ENCODE peak calls at places on chromosomes 5 and 9, in five cellular contexts. One of them, this sample, is unnamed.
A peak's percentile ranks its signal among the peaks of the same experiment; 100 is the strongest.

GRCh38 chr9:2526071-2526862 is 95.3 kb upstream of the VLDLR start:
- DNase-seq in AG09309: no peak
- DNase-seq in BJ: no peak
- DNase-seq in SK-N-SH: no peak
- DNase-seq in ovary: no peak
- DNase-seq in this sample: no peak

GRCh38 chr5:83714780-83715179 is 5.9 kb downstream of the HAPLN1 start:
- DNase-seq in AG09309: no peak
- DNase-seq in BJ: no peak
- DNase-seq in SK-N-SH: no peak
- DNase-seq in ovary: no peak
- DNase-seq in this sample: no peak

GRCh38 chr9:26954050-26954508 is 2.1 kb upstream of the IFT74 start:
- DNase-seq in AG09309: peak; percentile 13
- DNase-seq in BJ: no peak
- DNase-seq in SK-N-SH: no peak
- DNase-seq in ovary: no peak
- DNase-seq in this sample: no peak

GRCh38 chr5:130102375-130102774 is 198.1 kb downstream of the CHSY3 start:
- DNase-seq in AG09309: no peak
- DNase-seq in BJ: no peak
- DNase-seq in SK-N-SH: no peak
- DNase-seq in ovary: no peak
- DNase-seq in this sample: no peak

GRCh38 chr9:752681-753200 is 88.8 kb upstream of the DMRT1 start:
- DNase-seq in AG09309: no peak
- DNase-seq in BJ: no peak
- DNase-seq in SK-N-SH: no peak
- DNase-seq in ovary: no peak
- DNase-seq in this sample: no peak

GRCh38 chr9:137277329-137278041 is at the start of gene TOR4A:
- DNase-seq in AG09309: no peak
- DNase-seq in BJ: peak; percentile 31
- DNase-seq in SK-N-SH: no peak
- DNase-seq in ovary: peak; percentile 78
- DNase-seq in this sample: peak; percentile 65

GRCh38 chr9:95515272-95516113 is 1.3 kb downstream of the PTCH1 start:
- DNase-seq in AG09309: no peak
- DNase-seq in BJ: no peak
- DNase-seq in SK-N-SH: peak; percentile 82
- DNase-seq in ovary: no peak
- DNase-seq in this sample: no peak

GRCh38 chr9:26746357-26747072 is 146.1 kb downstream of the CAAP1 start:
- DNase-seq in AG09309: no peak
- DNase-seq in BJ: no peak
- DNase-seq in SK-N-SH: no peak
- DNase-seq in ovary: no peak
- DNase-seq in this sample: peak; percentile 63

GRCh38 chr5:3077684-3078083 is 326.2 kb upstream of the IRX2 start:
- DNase-seq in AG09309: no peak
- DNase-seq in BJ: no peak
- DNase-seq in SK-N-SH: no peak
- DNase-seq in ovary: no peak
- DNase-seq in this sample: no peak

GRCh38 chr5:14167211-14167845 is 24.2 kb downstream of the TRIO start:
- DNase-seq in AG09309: no peak
- DNase-seq in BJ: no peak
- DNase-seq in SK-N-SH: no peak
- DNase-seq in ovary: no peak
- DNase-seq in this sample: no peak

DNA sequence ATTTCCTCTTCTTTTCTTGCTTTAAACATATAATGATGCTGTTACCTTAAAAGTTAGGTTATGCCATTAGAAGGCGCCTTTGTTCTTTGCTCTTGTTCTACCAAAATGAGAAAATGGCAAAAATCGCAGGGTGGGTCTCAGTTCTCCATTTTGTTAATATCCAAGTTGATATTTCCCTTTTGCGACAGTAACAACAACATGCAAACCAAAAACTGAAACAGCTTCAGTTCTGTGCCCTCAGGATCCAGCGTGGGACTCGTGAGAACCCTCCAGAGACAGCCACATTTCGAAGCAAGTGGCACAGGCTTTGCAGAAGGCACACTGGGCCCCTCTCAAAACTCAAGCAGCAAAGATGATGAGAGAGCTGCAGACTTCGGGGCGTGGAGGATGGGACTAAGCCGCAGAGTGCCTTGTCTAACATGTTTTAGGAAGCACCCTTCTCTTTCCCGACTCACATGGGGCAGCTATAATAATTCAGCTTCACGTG is 33.0 kb upstream of the LCP2 start:
- DNase-seq in AG09309: no peak
- DNase-seq in BJ: no peak
- DNase-seq in SK-N-SH: no peak
- DNase-seq in ovary: no peak
- DNase-seq in this sample: no peak
- H3K4me3 ChIP-seq in AG09309: no peak overlapping the region
- H3K4me3 ChIP-seq in BJ: no peak overlapping the region
- H3K4me3 ChIP-seq in SK-N-SH: no peak overlapping the region
- H3K4me3 ChIP-seq in ovary: no peak overlapping the region
- H3K4me3 ChIP-seq in this sample: no peak overlapping the region

DNA sequence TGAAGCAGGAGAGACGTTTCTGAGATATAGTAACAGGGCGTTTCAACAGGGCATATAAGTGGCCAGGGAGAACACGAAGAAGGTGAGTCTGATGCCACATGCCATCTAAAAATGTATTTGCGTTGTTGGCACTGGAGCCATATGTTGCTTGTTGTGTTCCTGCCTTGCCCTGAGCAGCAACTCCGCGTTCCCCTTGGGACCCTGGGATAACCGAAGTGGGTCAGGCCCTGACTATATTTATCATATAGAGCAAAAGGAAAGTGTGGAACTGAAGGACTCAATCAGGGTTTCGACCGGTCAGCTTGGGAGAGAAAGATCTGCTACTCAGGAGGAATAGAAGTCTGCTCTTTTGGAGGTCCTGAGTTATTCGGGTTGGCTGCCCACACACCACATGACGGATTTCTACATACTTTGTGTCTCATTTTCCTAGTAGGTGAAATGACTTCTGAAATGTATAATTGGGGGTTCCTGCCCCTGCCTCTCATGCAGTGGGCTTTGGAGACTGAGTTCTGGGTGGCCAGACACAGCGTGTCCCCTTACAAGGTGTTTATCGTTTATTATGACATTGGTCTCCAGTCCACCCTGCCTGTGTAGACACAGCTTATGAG is 3.0 kb downstream of the STC2 start:
- DNase-seq in AG09309: no peak
- DNase-seq in BJ: no peak
- DNase-seq in SK-N-SH: no peak
- DNase-seq in ovary: no peak
- DNase-seq in this sample: no peak
- H3K4me3 ChIP-seq in AG09309: peak overlapping the region; percentile 91
- H3K4me3 ChIP-seq in BJ: peak overlapping the region; percentile 52
- H3K4me3 ChIP-seq in SK-N-SH: no peak overlapping the region
- H3K4me3 ChIP-seq in ovary: no peak overlapping the region
- H3K4me3 ChIP-seq in this sample: no peak overlapping the region

GRCh38 chr9:121300283-121301119 is 32.5 kb downstream of the GSN start:
- DNase-seq in AG09309: no peak
- DNase-seq in BJ: no peak
- DNase-seq in SK-N-SH: no peak
- DNase-seq in ovary: no peak
- DNase-seq in this sample: no peak

GRCh38 chr9:121299125-121299466 is 31.1 kb downstream of the GSN start:
- DNase-seq in AG09309: no peak
- DNase-seq in BJ: no peak
- DNase-seq in SK-N-SH: no peak
- DNase-seq in ovary: no peak
- DNase-seq in this sample: no peak

GRCh38 chr9:121298016-121298538 is 30.1 kb downstream of the GSN start:
- DNase-seq in AG09309: no peak
- DNase-seq in BJ: no peak
- DNase-seq in SK-N-SH: no peak
- DNase-seq in ovary: no peak
- DNase-seq in this sample: no peak

GRCh38 chr9:121298689-121299112 is 30.7 kb downstream of the GSN start:
- DNase-seq in AG09309: no peak
- DNase-seq in BJ: no peak
- DNase-seq in SK-N-SH: no peak
- DNase-seq in ovary: no peak
- DNase-seq in this sample: no peak

DNA sequence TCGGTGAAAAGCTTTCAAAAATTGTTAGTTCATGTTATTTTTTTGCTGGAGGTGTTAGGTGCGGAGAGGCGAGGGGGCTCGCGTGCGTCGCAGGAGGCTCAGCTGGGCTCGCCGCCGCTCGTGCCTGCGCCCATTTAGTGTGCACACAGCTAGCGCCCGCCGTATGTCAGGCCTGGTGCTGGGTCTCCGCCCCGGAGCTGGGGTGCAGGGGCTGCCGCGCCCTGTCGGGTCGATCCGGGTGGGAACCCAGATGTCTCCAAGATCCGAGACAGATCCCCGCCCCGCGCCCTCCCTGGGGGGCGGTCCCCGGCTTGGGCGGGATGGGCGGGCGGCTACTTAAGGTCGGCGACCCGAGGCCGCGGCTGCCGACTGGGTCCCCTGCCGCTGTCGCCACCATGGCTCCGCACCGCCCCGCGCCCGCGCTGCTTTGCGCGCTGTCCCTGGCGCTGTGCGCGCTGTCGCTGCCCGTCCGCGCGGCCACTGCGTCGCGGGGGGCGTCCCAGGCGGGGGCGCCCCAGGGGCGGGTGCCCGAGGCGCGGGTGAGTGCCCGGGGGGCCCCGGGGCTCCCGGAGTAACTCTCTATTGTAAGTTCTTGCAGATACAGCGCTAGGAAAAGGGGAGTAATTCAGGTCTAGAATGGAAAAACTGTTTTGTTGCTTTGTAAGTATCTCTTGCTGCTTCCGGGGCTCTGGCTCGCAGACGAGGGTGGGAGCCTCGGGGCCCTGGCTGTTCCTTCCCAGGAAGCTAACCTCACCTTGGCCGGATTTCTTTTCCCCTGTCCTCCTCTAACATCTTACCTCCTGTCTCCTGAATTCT is 31.7 kb downstream of the GSN start:
- DNase-seq in AG09309: no peak
- DNase-seq in BJ: no peak
- DNase-seq in SK-N-SH: peak; percentile 85
- DNase-seq in ovary: peak; percentile 64
- DNase-seq in this sample: no peak
- H3K4me3 ChIP-seq in AG09309: peak overlapping the region; percentile 42
- H3K4me3 ChIP-seq in BJ: peak overlapping the region; percentile 35
- H3K4me3 ChIP-seq in SK-N-SH: peak overlapping the region; percentile 50
- H3K4me3 ChIP-seq in ovary: peak overlapping the region; percentile 56
- H3K4me3 ChIP-seq in this sample: peak overlapping the region; percentile 21

GRCh38 chr5:167916706-167917105 is 374.7 kb upstream of the WWC1 start:
- DNase-seq in AG09309: no peak
- DNase-seq in BJ: no peak
- DNase-seq in SK-N-SH: no peak
- DNase-seq in ovary: peak; percentile 39
- DNase-seq in this sample: peak; percentile 61
- H3K4me3 ChIP-seq in AG09309: no peak overlapping the region
- H3K4me3 ChIP-seq in BJ: no peak overlapping the region
- H3K4me3 ChIP-seq in SK-N-SH: no peak overlapping the region
- H3K4me3 ChIP-seq in ovary: no peak overlapping the region
- H3K4me3 ChIP-seq in this sample: no peak overlapping the region

DNA sequence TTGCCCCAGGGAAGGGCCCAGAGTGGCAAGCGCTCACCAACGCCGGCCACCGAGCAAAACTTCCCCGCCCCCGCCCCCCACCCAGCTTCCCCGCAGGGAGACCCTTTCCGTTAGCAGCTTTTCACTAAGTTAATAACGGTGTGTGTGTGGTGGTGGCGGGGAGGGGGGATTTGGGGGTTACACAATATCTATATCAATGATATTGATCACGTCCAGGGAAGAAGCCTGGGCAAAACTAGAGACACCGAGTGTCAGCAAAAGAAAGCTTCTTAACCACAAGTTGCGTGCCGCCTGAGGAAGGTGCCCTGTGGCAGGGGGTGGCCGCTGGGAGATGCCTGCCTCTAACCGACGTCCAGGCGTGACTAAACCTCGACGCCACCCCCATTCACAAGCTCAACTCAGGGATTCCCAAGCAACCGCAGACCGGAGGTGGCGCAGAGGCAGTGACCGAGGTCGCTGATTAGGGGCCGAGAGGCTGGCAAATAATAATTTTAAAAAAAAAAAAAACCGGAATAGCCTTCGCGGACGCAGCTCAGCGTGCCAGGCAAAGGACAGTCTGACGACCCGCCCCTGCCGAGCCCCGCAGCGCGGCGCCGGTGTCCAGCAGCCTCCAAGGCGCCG is 222.5 kb downstream of the MEF2C start:
- DNase-seq in AG09309: no peak
- DNase-seq in BJ: no peak
- DNase-seq in SK-N-SH: no peak
- DNase-seq in ovary: no peak
- DNase-seq in this sample: no peak
- H3K4me3 ChIP-seq in AG09309: peak overlapping the region; percentile 35
- H3K4me3 ChIP-seq in BJ: peak overlapping the region; percentile 39
- H3K4me3 ChIP-seq in SK-N-SH: peak overlapping the region; percentile 48
- H3K4me3 ChIP-seq in ovary: peak overlapping the region; percentile 28
- H3K4me3 ChIP-seq in this sample: peak overlapping the region; percentile 37

GRCh38 chr5:55333811-55334210 is 26.0 kb downstream of the MTREX start:
- DNase-seq in AG09309: no peak
- DNase-seq in BJ: no peak
- DNase-seq in SK-N-SH: no peak
- DNase-seq in ovary: no peak
- DNase-seq in this sample: no peak

GRCh38 chr5:55333017-55333416 is 25.2 kb downstream of the MTREX start:
- DNase-seq in AG09309: no peak
- DNase-seq in BJ: no peak
- DNase-seq in SK-N-SH: no peak
- DNase-seq in ovary: no peak
- DNase-seq in this sample: no peak

GRCh38 chr5:55343107-55343506 is 35.3 kb downstream of the MTREX start:
- DNase-seq in AG09309: no peak
- DNase-seq in BJ: no peak
- DNase-seq in SK-N-SH: no peak
- DNase-seq in ovary: no peak
- DNase-seq in this sample: no peak

GRCh38 chr5:55338810-55339243 is 31.0 kb downstream of the MTREX start:
- DNase-seq in AG09309: no peak
- DNase-seq in BJ: no peak
- DNase-seq in SK-N-SH: no peak
- DNase-seq in ovary: no peak
- DNase-seq in this sample: no peak

DNA sequence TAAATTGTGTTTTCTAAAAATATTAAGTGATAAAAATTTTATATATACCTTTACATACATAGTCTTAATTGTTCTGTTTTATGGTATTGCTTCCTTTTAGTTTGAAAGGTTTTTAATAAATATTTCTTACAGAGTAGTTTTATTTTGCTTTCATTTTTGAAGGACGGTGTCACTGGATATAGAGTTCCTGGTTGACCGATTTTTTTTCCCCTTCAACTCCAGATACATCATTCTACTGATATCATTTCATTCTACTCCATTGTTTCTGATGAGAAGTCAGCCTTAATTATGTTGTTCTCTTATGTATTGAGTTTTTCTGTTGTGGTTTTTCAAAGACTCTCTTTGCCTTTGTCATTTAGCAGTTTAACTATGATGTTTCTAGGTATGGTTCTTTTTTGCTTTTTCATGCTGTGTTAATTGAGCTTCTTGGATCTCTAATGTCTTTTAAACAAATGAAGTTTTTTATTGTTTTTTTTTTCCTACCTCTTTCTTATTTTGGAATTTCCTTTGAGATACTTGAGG is 30.4 kb downstream of the MTREX start:
- DNase-seq in AG09309: no peak
- DNase-seq in BJ: no peak
- DNase-seq in SK-N-SH: no peak
- DNase-seq in ovary: no peak
- DNase-seq in this sample: no peak
- H3K4me3 ChIP-seq in AG09309: no peak overlapping the region
- H3K4me3 ChIP-seq in BJ: no peak overlapping the region
- H3K4me3 ChIP-seq in SK-N-SH: no peak overlapping the region
- H3K4me3 ChIP-seq in ovary: no peak overlapping the region
- H3K4me3 ChIP-seq in this sample: no peak overlapping the region

This sample was measured in kidney epithelial cell.